ENCODE peak calls at places on chromosomes 12 and 14, in five cellular contexts. X, K, L, J and U are unnamed samples.
A peak's percentile ranks its signal among the peaks of the same experiment; 100 is the strongest.

GRCh38 chr14:82385043-82385442 is 851.4 kb upstream of the SEL1L start:
- DNase-seq in X (no peak), K (no peak), L (peak; percentile 14), J (peak; percentile 59), U (peak; percentile 18)

GRCh38 chr12:64752833-64753238 is 6.4 kb downstream of the GNS start:
- DNase-seq in X (no peak), K (no peak), L (no peak), J (no peak), U (no peak)

GRCh38 chr14:97707603-97708002 is 910.4 kb downstream of the VRK1 start:
- DNase-seq in X (no peak), K (no peak), L (no peak), J (no peak), U (no peak)

GRCh38 chr12:77584860-77585259 is 245.8 kb upstream of the NAV3 start:
- DNase-seq in X (no peak), K (no peak), L (no peak), J (no peak), U (no peak)

GRCh38 chr12:53454710-53455109 is 2.8 kb downstream of the PCBP2 start:
- DNase-seq in X (no peak), K (no peak), L (no peak), J (no peak), U (no peak)

GRCh38 chr12:65155784-65156183 is 13.6 kb upstream of the LEMD3 start:
- DNase-seq in X (no peak), K (no peak), L (no peak), J (no peak), U (no peak)

GRCh38 chr12:47820631-47821345 is 1.1 kb upstream of the HDAC7 start:
- DNase-seq in X (no peak), K (peak; percentile 88), L (peak; percentile 96), J (peak; percentile 49), U (peak; percentile 94)

GRCh38 chr12:57815177-57816000 is 3.1 kb downstream of the AVIL start:
- DNase-seq in X (no peak), K (no peak), L (no peak), J (peak; percentile 92), U (no peak)

GRCh38 chr12:9792961-9793617 is 32.4 kb upstream of the CD69 start:
- DNase-seq in X (no peak), K (no peak), L (no peak), J (no peak), U (no peak)

GRCh38 chr12:43917896-43918295 is 82.0 kb downstream of the TMEM117 start:
- DNase-seq in X (no peak), K (no peak), L (no peak), J (peak; percentile 13), U (no peak)

GRCh38 chr12:114691810-114692557 is 8.0 kb upstream of the TBX3 start:
- DNase-seq in X (no peak), K (no peak), L (no peak), J (no peak), U (no peak)

GRCh38 chr14:61479746-61480502 is 158.5 kb downstream of the PRKCH start:
- DNase-seq in X (no peak), K (no peak), L (no peak), J (peak; percentile 37), U (no peak)